ENCODE peak calls at places on chromosomes 4 and X, in nine cellular contexts. K is stomach, X is tibial artery, Y is GM13977, M is A549, F is AG09309, E is mesothelial cell of epicardium, C is right lobe of liver, D is osteocyte. B is an unnamed sample.

GRCh38 chr4:76987153-76987562 is 37.6 kb downstream of the SEPTIN11 start:
- DNase-seq in K (peak; percentile 27), Y (no peak), D (no peak), C (no peak), X (peak; percentile 51), F (peak; percentile 97), M (no peak), E (no peak), B (peak; percentile 95)

GRCh38 chrX:141142946-141143345 is 34.0 kb downstream of the LDOC1 start:
- DNase-seq in D (no peak), F (no peak), X (no peak), K (no peak), C (no peak), Y (no peak), E (no peak), M (no peak), B (no peak)

GRCh38 chr4:148716361-148717063 is 274.3 kb upstream of the NR3C2 start:
- DNase-seq in F (no peak), K (no peak), C (no peak), X (no peak), M (no peak), Y (no peak), E (no peak), D (no peak), B (no peak)

GRCh38 chr4:40933272-40934053 is 183.7 kb downstream of the NSUN7 start:
- DNase-seq in D (no peak), C (no peak), F (no peak), K (no peak), X (no peak), M (no peak), Y (no peak), E (no peak), B (no peak)

GRCh38 chr4:152534541-152535231 is 1.2 kb downstream of the FBXW7 start:
- DNase-seq in Y (no peak), E (peak; percentile 46), X (peak; percentile 31), D (no peak), F (no peak), C (peak; percentile 77), M (no peak), K (peak; percentile 54), B (no peak)

GRCh38 chr4:27048350-27049100 is 187.9 kb downstream of the STIM2 start:
- DNase-seq in X (no peak), Y (peak; percentile 39), D (peak; percentile 5), C (no peak), E (no peak), K (no peak), M (peak; percentile 4), F (no peak), B (peak; percentile 38)

GRCh38 chrX:150219374-150220185 is 143.5 kb upstream of the MAMLD1 start:
- DNase-seq in K (no peak), E (no peak), X (no peak), M (peak; percentile 2), Y (no peak), C (no peak), F (no peak), D (no peak), B (peak; percentile 27)

GRCh38 chr4:173301518-173302201 is 32.5 kb downstream of the HMGB2 start:
- DNase-seq in F (no peak), Y (peak; percentile 23), K (no peak), M (peak; percentile 14), C (no peak), X (no peak), E (no peak), D (no peak), B (peak; percentile 26)

GRCh38 chrX:1507511-1508463 is 29.2 kb downstream of the P2RY8 start:
- DNase-seq in E (no peak), F (no peak), D (peak; percentile 83), C (peak; percentile 41), Y (peak; percentile 77), K (no peak), X (no peak), M (no peak), B (no peak)

GRCh38 chr4:182219400-182219799 is 23.8 kb upstream of the TENM3 start:
- DNase-seq in C (no peak), X (no peak), E (no peak), K (no peak), Y (no peak), M (no peak), F (no peak), D (no peak), B (peak; percentile 30)

GRCh38 chrX:129963729-129964128 is 18.7 kb upstream of the BCORL1 start:
- DNase-seq in D (no peak), C (no peak), Y (no peak), E (no peak), K (no peak), X (no peak), M (no peak), F (no peak), B (no peak)

GRCh38 chr4:99945718-99946345 is 586 bp downstream of the DNAJB14 start:
- DNase-seq in D (no peak), K (peak; percentile 26), M (peak; percentile 14), E (peak; percentile 64), F (no peak), Y (peak; percentile 26), C (no peak), X (no peak), B (no peak)
- TF ChIP-seq CTCF in D (no peak), K (no peak), M (no peak), E (no peak), F (no peak), Y (no peak), C (no peak), X (no peak), B (no peak)

GRCh38 chr4:109978704-109979103 is 66.0 kb downstream of the EGF start:
- DNase-seq in E (no peak), Y (no peak), F (no peak), X (no peak), M (no peak), K (no peak), C (no peak), D (no peak), B (no peak)
- TF ChIP-seq CTCF in E (no peak), Y (no peak), F (no peak), X (no peak), M (no peak), K (no peak), C (no peak), D (peak; percentile 9), B (peak; percentile 50)

GRCh38 chr4:3361896-3362295 is 69.1 kb downstream of the RGS12 start:
- DNase-seq in C (no peak), X (no peak), F (no peak), M (no peak), Y (no peak), D (peak; percentile 78), E (no peak), K (peak; percentile 11), B (no peak)
- TF ChIP-seq CTCF in C (no peak), X (no peak), F (no peak), M (no peak), Y (no peak), D (no peak), E (no peak), K (no peak), B (no peak)

GRCh38 chr4:169117591-169118081 is 107.6 kb upstream of the CBR4 start:
- DNase-seq in D (no peak), C (no peak), Y (no peak), F (peak; percentile 40), M (no peak), X (no peak), E (no peak), K (no peak), B (peak; percentile 65)

GRCh38 chr4:169116270-169116901 is 106.3 kb upstream of the CBR4 start:
- DNase-seq in E (no peak), M (no peak), F (no peak), X (no peak), D (no peak), Y (no peak), C (no peak), K (no peak), B (peak; percentile 16)

GRCh38 chr4:169114341-169114974 is 104.4 kb upstream of the CBR4 start:
- DNase-seq in M (no peak), K (no peak), E (no peak), X (no peak), C (no peak), F (no peak), Y (no peak), D (no peak), B (no peak)

GRCh38 chr4:169115144-169115896 is 105.3 kb upstream of the CBR4 start:
- DNase-seq in Y (no peak), C (no peak), K (no peak), X (no peak), D (no peak), M (no peak), F (no peak), E (no peak), B (no peak)

GRCh38 chr4:169115897-169116254 is 105.8 kb upstream of the CBR4 start:
- DNase-seq in E (no peak), Y (no peak), X (no peak), C (no peak), D (no peak), F (peak; percentile 95), K (peak; percentile 64), M (peak; percentile 48), B (peak; percentile 93)
- TF ChIP-seq CTCF in E (no peak), Y (no peak), X (no peak), C (no peak), D (peak; percentile 51), F (peak; percentile 45), K (no peak), M (no peak), B (peak; percentile 65)

DNA sequence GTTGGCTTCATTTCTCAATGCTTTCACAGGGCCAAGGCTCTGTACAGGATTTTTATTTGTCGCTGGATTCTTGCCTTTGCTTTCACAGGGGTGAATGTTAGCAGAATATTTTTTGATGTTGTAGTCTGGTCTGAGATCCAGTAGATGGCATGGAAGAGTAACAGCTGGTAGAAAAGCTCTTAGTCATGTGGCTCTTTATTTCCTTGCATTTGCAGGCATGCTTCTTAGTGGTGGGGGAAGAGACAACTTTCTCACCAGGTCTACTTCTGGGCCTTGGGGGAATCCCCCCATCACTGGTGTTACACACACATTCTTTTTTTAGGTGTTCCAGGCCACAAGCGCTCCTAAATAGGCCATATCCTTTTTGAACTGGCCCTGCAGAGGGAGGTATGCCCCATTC is 58.2 kb upstream of the DKK2 start:
- DNase-seq in K (no peak), F (peak; percentile 23), Y (no peak), C (no peak), E (no peak), M (no peak), D (no peak), X (no peak), B (peak; percentile 58)
- TF ChIP-seq CTCF in K (no peak), F (peak; percentile 74), Y (peak; percentile 22), C (no peak), E (no peak), M (no peak), D (peak; percentile 44), X (no peak), B (peak; percentile 79)

DNA sequence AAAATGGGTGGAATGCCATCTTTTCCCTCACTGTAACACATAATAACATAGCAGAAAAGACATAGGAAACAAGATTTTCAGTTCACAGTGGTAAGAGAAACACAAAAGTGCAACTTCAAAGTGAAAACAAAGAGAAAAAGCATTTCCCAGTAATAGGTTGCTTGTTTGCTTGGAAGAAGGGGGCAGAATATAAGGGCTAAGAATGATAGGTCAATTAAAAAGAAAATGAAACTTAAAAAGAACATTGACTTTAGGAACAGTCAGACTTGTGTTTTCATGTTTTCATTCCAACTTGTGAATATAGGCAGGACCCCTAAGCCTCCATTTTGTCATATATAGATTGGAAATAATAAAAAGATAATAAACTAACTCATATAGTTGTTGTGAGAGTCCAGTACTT is 168.2 kb upstream of the PPP3CA start:
- DNase-seq in C (no peak), M (no peak), E (no peak), Y (no peak), D (no peak), K (no peak), F (no peak), X (no peak), B (no peak)
- TF ChIP-seq CTCF in C (no peak), M (no peak), E (no peak), Y (no peak), D (no peak), K (no peak), F (no peak), X (no peak), B (no peak)